ENCODE peak calls at places on chromosomes 16 and 17, in five cellular contexts. One of them, this sample, is unnamed.

GRCh38 chr17:9294661-9295210 is 273.4 kb downstream of the NTN1 start:
- DNase-seq in HCT116: no peak
- DNase-seq in IMR-90: no peak
- DNase-seq in sigmoid colon: no peak
- DNase-seq in ovary: no peak
- DNase-seq in this sample: no peak

GRCh38 chr16:11626657-11627291 is 40.1 kb upstream of the LITAF start:
- DNase-seq in HCT116: no peak
- DNase-seq in IMR-90: no peak
- DNase-seq in sigmoid colon: no peak
- DNase-seq in ovary: no peak
- DNase-seq in this sample: no peak

GRCh38 chr16:88373211-88373610 is 9.5 kb upstream of the ZNF469 start:
- DNase-seq in HCT116: no peak
- DNase-seq in IMR-90: no peak
- DNase-seq in sigmoid colon: peak; percentile 48
- DNase-seq in ovary: no peak
- DNase-seq in this sample: no peak

GRCh38 chr16:47019563-47019962 is 46.1 kb upstream of the DNAJA2 start:
- DNase-seq in HCT116: no peak
- DNase-seq in IMR-90: no peak
- DNase-seq in sigmoid colon: no peak
- DNase-seq in ovary: no peak
- DNase-seq in this sample: no peak

GRCh38 chr17:82769041-82769440 is 17.2 kb downstream of the TBCD start:
- DNase-seq in HCT116: no peak
- DNase-seq in IMR-90: no peak
- DNase-seq in sigmoid colon: no peak
- DNase-seq in ovary: no peak
- DNase-seq in this sample: no peak

GRCh38 chr17:65535777-65536572 is 25.5 kb downstream of the AXIN2 start:
- DNase-seq in HCT116: no peak
- DNase-seq in IMR-90: peak; percentile 45
- DNase-seq in sigmoid colon: peak; percentile 39
- DNase-seq in ovary: no peak
- DNase-seq in this sample: no peak

GRCh38 chr17:80260791-80261158 is at the start of gene RNF213:
- DNase-seq in HCT116: no peak
- DNase-seq in IMR-90: no peak
- DNase-seq in sigmoid colon: no peak
- DNase-seq in ovary: peak; percentile 70
- DNase-seq in this sample: peak; percentile 68

GRCh38 chr17:45234641-45235040 is 13.0 kb downstream of the FMNL1 start:
- DNase-seq in HCT116: no peak
- DNase-seq in IMR-90: no peak
- DNase-seq in sigmoid colon: no peak
- DNase-seq in ovary: no peak
- DNase-seq in this sample: no peak

GRCh38 chr16:53689636-53690035 is 14.0 kb downstream of the RPGRIP1L start:
- DNase-seq in HCT116: no peak
- DNase-seq in IMR-90: peak; percentile 5
- DNase-seq in sigmoid colon: no peak
- DNase-seq in ovary: no peak
- DNase-seq in this sample: no peak

GRCh38 chr16:85894266-85894665 is 4.7 kb upstream of the IRF8 start:
- DNase-seq in HCT116: peak; percentile 38
- DNase-seq in IMR-90: no peak
- DNase-seq in sigmoid colon: no peak
- DNase-seq in ovary: no peak
- DNase-seq in this sample: no peak

GRCh38 chr17:76670020-76670707 is 26.6 kb upstream of the ST6GALNAC1 start:
- DNase-seq in HCT116: no peak
- DNase-seq in IMR-90: no peak
- DNase-seq in sigmoid colon: peak; percentile 29
- DNase-seq in ovary: no peak
- DNase-seq in this sample: no peak

GRCh38 chr17:2899911-2900310 is 103.7 kb downstream of the RAP1GAP2 start:
- DNase-seq in HCT116: no peak
- DNase-seq in IMR-90: peak; percentile 11
- DNase-seq in sigmoid colon: no peak
- DNase-seq in ovary: no peak
- DNase-seq in this sample: no peak

GRCh38 chr16:31501226-31501965 is 6.8 kb downstream of the RUSF1 start:
- DNase-seq in HCT116: no peak
- DNase-seq in IMR-90: no peak
- DNase-seq in sigmoid colon: no peak
- DNase-seq in ovary: no peak
- DNase-seq in this sample: no peak

GRCh38 chr16:88558457-88559442 is 11.5 kb upstream of the ZC3H18 start:
- DNase-seq in HCT116: peak; percentile 64
- DNase-seq in IMR-90: peak; percentile 43
- DNase-seq in sigmoid colon: peak; percentile 89
- DNase-seq in ovary: peak; percentile 85
- DNase-seq in this sample: no peak

GRCh38 chr17:59972778-59973177 is 8.2 kb upstream of the RNFT1 start:
- DNase-seq in HCT116: no peak
- DNase-seq in IMR-90: peak; percentile 9
- DNase-seq in sigmoid colon: no peak
- DNase-seq in ovary: no peak
- DNase-seq in this sample: no peak

GRCh38 chr16:88505405-88506082 is 52.5 kb downstream of the ZFPM1 start:
- DNase-seq in HCT116: peak; percentile 60
- DNase-seq in IMR-90: no peak
- DNase-seq in sigmoid colon: no peak
- DNase-seq in ovary: peak; percentile 65
- DNase-seq in this sample: no peak

GRCh38 chr16:77652399-77652798 is 69.9 kb upstream of the NUDT7 start:
- DNase-seq in HCT116: no peak
- DNase-seq in IMR-90: no peak
- DNase-seq in sigmoid colon: no peak
- DNase-seq in ovary: no peak
- DNase-seq in this sample: no peak

GRCh38 chr16:60674241-60674640 is 1362.0 kb downstream of the CDH8 start:
- DNase-seq in HCT116: no peak
- DNase-seq in IMR-90: no peak
- DNase-seq in sigmoid colon: no peak
- DNase-seq in ovary: no peak
- DNase-seq in this sample: no peak

GRCh38 chr17:1779571-1780074 is 17.8 kb downstream of the SERPINF1 start:
- DNase-seq in HCT116: no peak
- DNase-seq in IMR-90: peak; percentile 95
- DNase-seq in sigmoid colon: peak; percentile 93
- DNase-seq in ovary: peak; percentile 92
- DNase-seq in this sample: peak; percentile 73

GRCh38 chr16:54928421-54929089 is 2.1 kb upstream of the IRX5 start:
- DNase-seq in HCT116: no peak
- DNase-seq in IMR-90: no peak
- DNase-seq in sigmoid colon: no peak
- DNase-seq in ovary: no peak
- DNase-seq in this sample: peak; percentile 53

GRCh38 chr17:62111562-62112180 is 46.6 kb upstream of the MED13 start:
- DNase-seq in HCT116: no peak
- DNase-seq in IMR-90: no peak
- DNase-seq in sigmoid colon: no peak
- DNase-seq in ovary: no peak
- DNase-seq in this sample: no peak

GRCh38 chr17:51427259-51428255 is 167.2 kb downstream of the UTP18 start:
- DNase-seq in HCT116: no peak
- DNase-seq in IMR-90: no peak
- DNase-seq in sigmoid colon: no peak
- DNase-seq in ovary: no peak
- DNase-seq in this sample: no peak

GRCh38 chr17:62692159-62692651 is 64.7 kb downstream of the MRC2 start:
- DNase-seq in HCT116: no peak
- DNase-seq in IMR-90: no peak
- DNase-seq in sigmoid colon: no peak
- DNase-seq in ovary: no peak
- DNase-seq in this sample: no peak

GRCh38 chr16:22659933-22660332 is 149.2 kb downstream of the NPIPB5 start:
- DNase-seq in HCT116: no peak
- DNase-seq in IMR-90: no peak
- DNase-seq in sigmoid colon: no peak
- DNase-seq in ovary: no peak
- DNase-seq in this sample: no peak

GRCh38 chr16:47983999-47984580 is 171.7 kb downstream of the ABCC12 start:
- DNase-seq in HCT116: no peak
- DNase-seq in IMR-90: no peak
- DNase-seq in sigmoid colon: no peak
- DNase-seq in ovary: no peak
- DNase-seq in this sample: no peak

GRCh38 chr16:53904533-53904932 is 200.6 kb downstream of the FTO start:
- DNase-seq in HCT116: no peak
- DNase-seq in IMR-90: no peak
- DNase-seq in sigmoid colon: no peak
- DNase-seq in ovary: no peak
- DNase-seq in this sample: no peak

GRCh38 chr16:3471518-3472176 is 23.6 kb downstream of the C16orf90 start:
- DNase-seq in HCT116: no peak
- DNase-seq in IMR-90: no peak
- DNase-seq in sigmoid colon: no peak
- DNase-seq in ovary: no peak
- DNase-seq in this sample: no peak

GRCh38 chr17:42744283-42744805 is 496 bp downstream of the EZH1 start:
- DNase-seq in HCT116: peak; percentile 21
- DNase-seq in IMR-90: peak; percentile 41
- DNase-seq in sigmoid colon: peak; percentile 91
- DNase-seq in ovary: peak; percentile 71
- DNase-seq in this sample: peak; percentile 80

DNA sequence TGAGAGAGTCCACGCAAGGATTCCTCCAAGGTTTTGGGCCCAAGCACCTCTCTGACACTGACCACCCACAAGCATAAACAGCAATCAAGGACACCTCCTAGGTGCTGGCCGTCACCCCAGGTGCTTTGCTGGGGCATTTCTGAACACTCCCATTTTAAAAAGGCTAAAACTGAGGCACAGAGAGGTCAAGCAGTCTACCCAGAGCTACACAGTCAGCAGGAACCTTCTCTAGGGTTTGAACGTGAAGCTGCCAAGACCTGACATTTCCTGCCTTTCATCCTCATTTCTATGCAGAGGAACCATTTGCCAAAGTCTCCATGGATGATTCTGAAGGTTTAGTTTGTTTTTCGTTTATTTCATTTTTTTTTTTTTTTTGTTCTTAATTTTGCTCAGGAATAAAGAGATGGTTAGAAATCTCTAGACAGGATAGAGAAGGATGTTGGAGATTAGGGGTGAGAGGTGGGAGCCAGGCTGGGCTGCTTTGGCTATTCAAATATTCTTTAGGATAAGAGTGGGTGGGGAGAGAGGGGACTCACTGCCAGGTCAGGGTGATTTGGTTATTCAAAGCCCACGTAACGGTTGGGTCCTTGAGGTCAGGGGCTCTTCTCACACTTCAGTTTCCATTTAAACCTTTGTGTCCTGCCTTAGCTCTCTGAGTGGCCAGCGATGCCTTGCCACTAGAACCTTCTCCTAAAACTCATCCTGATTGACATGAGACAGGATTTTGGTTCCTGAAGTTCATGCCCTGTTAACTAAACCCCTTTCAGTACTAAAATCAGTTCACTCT is 6.2 kb downstream of the PLCG2 start:
- DNase-seq in HCT116: no peak
- DNase-seq in IMR-90: no peak
- DNase-seq in sigmoid colon: no peak
- DNase-seq in ovary: no peak
- DNase-seq in this sample: no peak
- TF ChIP-seq POLR2A in HCT116: no peak
- TF ChIP-seq POLR2A in IMR-90: no peak
- TF ChIP-seq POLR2A in sigmoid colon: no peak
- TF ChIP-seq POLR2A in ovary: no peak
- TF ChIP-seq POLR2A in this sample: no peak

GRCh38 chr16:5071681-5072333 is at the start of gene ALG1:
- DNase-seq in HCT116: peak; percentile 57
- DNase-seq in IMR-90: peak; percentile 82
- DNase-seq in sigmoid colon: peak; percentile 95
- DNase-seq in ovary: peak; percentile 96
- DNase-seq in this sample: peak; percentile 90
- TF ChIP-seq POLR2A in HCT116: peak; percentile 84
- TF ChIP-seq POLR2A in IMR-90: peak; percentile 83
- TF ChIP-seq POLR2A in sigmoid colon: peak; percentile 59
- TF ChIP-seq POLR2A in ovary: peak; percentile 65
- TF ChIP-seq POLR2A in this sample: peak; percentile 98

GRCh38 chr17:73313526-73314127 is 1.8 kb upstream of the CDC42EP4 start:
- DNase-seq in HCT116: no peak
- DNase-seq in IMR-90: no peak
- DNase-seq in sigmoid colon: no peak
- DNase-seq in ovary: no peak
- DNase-seq in this sample: no peak

GRCh38 chr17:73315481-73315880 is 3.7 kb upstream of the CDC42EP4 start:
- DNase-seq in HCT116: no peak
- DNase-seq in IMR-90: no peak
- DNase-seq in sigmoid colon: no peak
- DNase-seq in ovary: no peak
- DNase-seq in this sample: no peak

GRCh38 chr17:73309727-73310555 is 1.9 kb downstream of the CDC42EP4 start:
- DNase-seq in HCT116: no peak
- DNase-seq in IMR-90: no peak
- DNase-seq in sigmoid colon: no peak
- DNase-seq in ovary: no peak
- DNase-seq in this sample: no peak

GRCh38 chr17:73311428-73311780 is 397 bp downstream of the CDC42EP4 start:
- DNase-seq in HCT116: no peak
- DNase-seq in IMR-90: no peak
- DNase-seq in sigmoid colon: peak; percentile 79
- DNase-seq in ovary: no peak
- DNase-seq in this sample: no peak

DNA sequence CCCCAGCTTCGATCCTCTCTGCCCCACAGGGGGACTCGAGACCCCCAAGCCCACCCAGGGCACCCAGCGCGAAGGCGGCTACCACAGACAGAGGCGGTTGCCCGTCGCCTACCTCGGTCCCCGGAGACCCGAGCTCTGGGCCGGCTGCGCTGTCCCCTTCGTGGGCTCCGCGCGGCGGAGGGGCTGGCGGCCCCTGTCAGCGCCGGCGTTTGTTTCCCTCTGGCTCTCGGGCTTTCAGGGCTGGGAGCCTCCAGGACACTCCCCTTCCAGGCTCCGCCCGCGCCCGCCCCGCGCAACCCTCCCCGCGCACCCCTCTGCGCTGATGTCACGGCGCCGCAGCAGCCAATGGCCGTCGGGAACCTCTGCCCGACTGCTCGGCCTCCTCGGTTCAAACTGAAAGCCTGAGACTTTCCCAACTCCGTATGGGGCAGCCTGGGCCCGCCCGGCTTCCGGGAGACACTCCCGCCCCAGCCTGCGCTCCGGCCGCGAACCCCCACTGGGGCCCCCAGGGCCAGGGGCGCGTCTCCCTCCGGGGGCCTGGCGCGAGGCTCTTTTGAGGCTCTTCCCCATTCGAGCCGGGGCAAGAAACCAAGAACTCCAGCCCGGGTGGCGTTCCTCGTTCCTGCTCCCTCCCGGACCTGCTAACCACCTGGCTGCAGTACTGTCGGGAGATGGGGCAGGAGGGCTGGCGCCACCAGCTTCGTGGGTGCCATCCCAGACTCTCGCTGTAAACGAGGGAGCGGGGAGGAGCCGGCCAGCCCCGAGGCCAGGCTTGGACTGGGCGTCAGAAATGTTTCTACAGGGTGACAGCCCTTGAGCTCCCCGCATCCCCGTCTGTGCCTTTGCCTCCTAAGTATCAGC is at the start of gene CDC42EP4:
- DNase-seq in HCT116: peak; percentile 89
- DNase-seq in IMR-90: peak; percentile 91
- DNase-seq in sigmoid colon: peak; percentile 99
- DNase-seq in ovary: peak; percentile 98
- DNase-seq in this sample: peak; percentile 96
- TF ChIP-seq POLR2A in HCT116: peak; percentile 60
- TF ChIP-seq POLR2A in IMR-90: peak; percentile 91
- TF ChIP-seq POLR2A in sigmoid colon: peak; percentile 97
- TF ChIP-seq POLR2A in ovary: peak; percentile 95
- TF ChIP-seq POLR2A in this sample: peak; percentile 85

GRCh38 chr17:7838291-7839075 is 4.5 kb downstream of the KDM6B start:
- DNase-seq in HCT116: no peak
- DNase-seq in IMR-90: peak; percentile 78
- DNase-seq in sigmoid colon: peak; percentile 66
- DNase-seq in ovary: peak; percentile 75
- DNase-seq in this sample: no peak
- TF ChIP-seq POLR2A in HCT116: peak; percentile 16
- TF ChIP-seq POLR2A in IMR-90: peak; percentile 65
- TF ChIP-seq POLR2A in sigmoid colon: no peak
- TF ChIP-seq POLR2A in ovary: no peak
- TF ChIP-seq POLR2A in this sample: no peak